ENCODE peak calls at places on chromosome X, in five cellular contexts. S is suprapubic skin, G is upper lobe of left lung, K is esophagus muscularis mucosa, F is A549. I is an unnamed sample.

GRCh38 chrX:68686684-68687045 is 39.2 kb downstream of the STARD8 start:
- DNase-seq in K (peak), F (peak), G (peak), S (no peak), I (no peak)

GRCh38 chrX:154051210-154051810 is 31.6 kb upstream of the IRAK1 start:
- DNase-seq in F (peak), K (no peak), S (peak), G (peak), I (peak)

GRCh38 chrX:43540318-43540717 is 115.8 kb upstream of the MAOA start:
- DNase-seq in S (no peak), G (no peak), F (no peak), K (no peak), I (no peak)

GRCh38 chrX:153600921-153601320 is 2.0 kb upstream of the CCNQ start:
- DNase-seq in K (no peak), F (no peak), S (no peak), G (no peak), I (no peak)

GRCh38 chrX:56738670-56739069 is 9.6 kb downstream of the NBDY start:
- DNase-seq in G (no peak), S (no peak), F (no peak), K (no peak), I (no peak)

GRCh38 chrX:37380920-37381319 is 31.8 kb downstream of the PRRG1 start:
- DNase-seq in F (peak), G (no peak), S (no peak), K (no peak), I (no peak)

GRCh38 chrX:148466292-148466691 is 34.1 kb upstream of the AFF2 start:
- DNase-seq in K (no peak), F (no peak), G (no peak), S (no peak), I (no peak)

GRCh38 chrX:22141061-22141460 is 108.9 kb downstream of the PHEX start:
- DNase-seq in K (no peak), G (no peak), S (no peak), F (no peak), I (no peak)

GRCh38 chrX:71228063-71228642 is 5.1 kb downstream of the GJB1 start:
- DNase-seq in K (no peak), G (no peak), F (no peak), S (no peak), I (no peak)

GRCh38 chrX:153966283-153966688 is 5.3 kb downstream of the HCFC1 start:
- DNase-seq in G (peak), S (no peak), F (no peak), K (no peak), I (no peak)

GRCh38 chrX:33132569-33132968 is 78.8 kb downstream of the DMD start:
- DNase-seq in G (no peak), F (no peak), K (no peak), S (no peak), I (no peak)

GRCh38 chrX:47186096-47186740 is 7.4 kb upstream of the UBA1 start:
- DNase-seq in K (no peak), G (no peak), S (no peak), F (no peak), I (no peak)

GRCh38 chrX:1425381-1425780 is 27.3 kb downstream of the ASMTL start:
- DNase-seq in K (no peak), G (no peak), S (peak), F (no peak), I (no peak)

GRCh38 chrX:130081421-130082045 is 28.8 kb downstream of the ELF4 start:
- DNase-seq in G (no peak), F (no peak), S (no peak), K (no peak), I (no peak)

GRCh38 chrX:78329486-78329885 is 2.1 kb upstream of the CYSLTR1 start:
- DNase-seq in S (no peak), F (no peak), G (no peak), K (no peak), I (no peak)

GRCh38 chrX:153925739-153926593 is at the start of gene ARHGAP4:
- DNase-seq in F (no peak), S (no peak), G (no peak), K (no peak), I (no peak)

GRCh38 chrX:49919617-49920016 is 2.8 kb upstream of the CLCN5 start:
- DNase-seq in F (peak), G (peak), S (peak), K (no peak), I (peak)

GRCh38 chrX:7109838-7110793 is 37.4 kb upstream of the STS start:
- DNase-seq in S (no peak), G (no peak), F (no peak), K (no peak), I (peak)

GRCh38 chrX:71814123-71814912 is 51.2 kb downstream of the CXorf49B start:
- DNase-seq in G (no peak), K (no peak), S (no peak), F (no peak), I (no peak)

GRCh38 chrX:109600114-109600710 is 24.8 kb downstream of the KCNE5 start:
- DNase-seq in K (no peak), F (no peak), S (no peak), G (no peak), I (peak)

GRCh38 chrX:24241822-24242648 is 71.8 kb downstream of the SUPT20HL2 start:
- DNase-seq in F (peak), S (no peak), G (no peak), K (no peak), I (peak)

GRCh38 chrX:42519666-42520231 is 258.2 kb downstream of the PPP1R2C start:
- DNase-seq in S (no peak), G (no peak), K (no peak), F (no peak), I (no peak)

GRCh38 chrX:53256446-53257041 is 24.8 kb downstream of the IQSEC2 start:
- DNase-seq in S (no peak), F (no peak), G (no peak), K (no peak), I (peak)

GRCh38 chrX:123788744-123789143 is 55.9 kb upstream of the THOC2 start:
- DNase-seq in K (no peak), F (no peak), S (no peak), G (no peak), I (no peak)

GRCh38 chrX:68889244-68889643 is 60.4 kb downstream of the EFNB1 start:
- DNase-seq in F (no peak), G (no peak), S (no peak), K (no peak), I (no peak)

GRCh38 chrX:4668802-4669536 is 955.5 kb upstream of the PRKX start:
- DNase-seq in F (no peak), S (no peak), K (no peak), G (no peak), I (no peak)

GRCh38 chrX:47644557-47645091 is 5.7 kb downstream of the ELK1 start:
- DNase-seq in G (no peak), K (no peak), S (no peak), F (peak), I (peak)

GRCh38 chrX:86047174-86047991 is at the start of gene CHM:
- DNase-seq in G (peak), S (peak), K (peak), F (peak), I (peak)

GRCh38 chrX:12958059-12958458 is 16.9 kb upstream of the TMSB4X start:
- DNase-seq in K (no peak), F (no peak), S (no peak), G (no peak), I (no peak)

GRCh38 chrX:70013483-70014222 is 36.1 kb downstream of the AWAT2 start:
- DNase-seq in S (no peak), F (no peak), G (no peak), K (no peak), I (no peak)

GRCh38 chrX:39445336-39445735 is 644.1 kb downstream of the MID1IP1 start:
- DNase-seq in K (no peak), S (no peak), F (no peak), G (no peak), I (no peak)

GRCh38 chrX:9586992-9587392 is 122.1 kb downstream of the TBL1X start:
- DNase-seq in K (no peak), S (no peak), G (no peak), F (no peak), I (peak)

GRCh38 chrX:136339702-136340101 is 38.9 kb downstream of the ADGRG4 start:
- DNase-seq in F (no peak), K (no peak), G (no peak), S (no peak), I (no peak)
- TF ChIP-seq EP300 in F (no peak), K (no peak), G (no peak), S (no peak), I (no peak)

GRCh38 chrX:41010188-41010846 is 74.9 kb upstream of the USP9X start:
- DNase-seq in F (peak), G (peak), S (peak), K (peak), I (peak)
- TF ChIP-seq EP300 in F (no peak), G (peak), S (no peak), K (peak), I (no peak)

GRCh38 chrX:20037182-20037581 is 46.3 kb upstream of the BCLAF3 start:
- DNase-seq in G (no peak), S (no peak), F (no peak), K (no peak), I (no peak)

GRCh38 chrX:20046864-20047263 is 56.0 kb upstream of the BCLAF3 start:
- DNase-seq in F (no peak), G (no peak), K (no peak), S (no peak), I (no peak)

GRCh38 chrX:20046270-20046669 is 55.4 kb upstream of the BCLAF3 start:
- DNase-seq in F (no peak), S (no peak), G (no peak), K (no peak), I (no peak)

GRCh38 chrX:20038966-20039365 is 48.1 kb upstream of the BCLAF3 start:
- DNase-seq in G (no peak), K (no peak), F (no peak), S (no peak), I (no peak)

DNA sequence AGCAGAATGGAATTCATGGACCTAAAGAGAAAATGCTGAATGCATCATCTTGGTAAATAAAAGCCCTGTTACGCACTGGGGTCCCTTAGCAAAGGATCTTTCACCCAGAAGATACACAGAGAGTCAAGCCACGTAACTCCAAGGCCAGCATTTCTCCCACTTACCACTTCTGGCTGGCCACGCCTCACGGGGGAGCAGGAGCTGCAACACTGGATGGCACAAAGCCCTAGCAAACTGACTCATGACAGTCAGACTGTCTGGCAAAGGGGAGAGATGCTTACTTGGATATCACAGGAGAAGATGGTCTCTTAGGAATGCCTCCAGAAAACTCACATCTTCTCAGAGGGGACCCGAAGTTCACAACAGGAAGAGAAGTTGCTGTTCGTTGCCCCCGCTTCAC is 51.4 kb upstream of the BCLAF3 start:
- DNase-seq in K (no peak), G (no peak), F (no peak), S (no peak), I (no peak)
- TF ChIP-seq EP300 in K (no peak), G (no peak), F (no peak), S (no peak), I (no peak)

DNA sequence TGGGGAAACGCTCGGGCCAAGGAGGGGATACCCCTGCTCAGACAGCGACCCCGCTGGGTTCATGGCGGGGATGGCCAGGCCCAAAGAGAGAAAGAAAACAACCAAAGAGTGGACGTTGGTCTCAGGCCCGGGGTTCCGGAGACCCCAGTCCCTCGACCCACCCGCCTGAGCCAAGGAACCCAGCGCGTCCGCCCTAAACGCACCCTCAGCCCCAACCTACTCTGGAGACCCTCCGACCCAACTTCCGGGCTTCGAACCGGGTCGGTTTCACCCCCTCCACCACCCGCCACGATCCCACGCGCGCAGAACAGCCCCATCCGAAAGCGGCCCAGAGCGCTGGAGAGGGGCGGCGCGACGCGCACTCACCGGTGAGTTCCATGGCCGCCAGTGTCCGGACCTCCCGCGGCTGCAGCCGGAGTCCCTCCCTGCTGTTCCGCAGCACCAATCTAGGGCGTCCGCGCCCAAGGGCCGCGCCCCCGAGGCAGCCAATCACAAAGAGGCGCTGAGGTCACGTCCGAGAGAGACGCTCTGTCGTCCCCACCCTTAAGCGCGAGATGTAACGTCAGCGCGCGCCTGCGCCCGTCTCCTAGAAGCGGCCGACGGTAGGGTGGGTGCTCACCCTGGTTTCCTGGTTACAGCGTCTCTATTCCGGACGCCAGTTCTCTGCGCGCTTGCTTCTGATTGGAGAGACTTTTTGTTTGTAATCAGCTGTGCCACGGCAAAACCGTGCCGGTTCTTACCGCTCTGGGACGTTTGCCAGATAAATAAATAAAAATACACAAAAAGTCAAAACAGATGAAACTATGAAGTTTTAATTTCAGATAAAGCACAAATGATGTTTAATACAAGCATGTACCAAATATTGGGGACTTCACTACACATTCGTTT is at the start of gene PIGA:
- DNase-seq in F (peak), G (peak), S (peak), K (peak), I (peak)
- TF ChIP-seq EP300 in F (no peak), G (no peak), S (no peak), K (no peak), I (no peak)

DNA sequence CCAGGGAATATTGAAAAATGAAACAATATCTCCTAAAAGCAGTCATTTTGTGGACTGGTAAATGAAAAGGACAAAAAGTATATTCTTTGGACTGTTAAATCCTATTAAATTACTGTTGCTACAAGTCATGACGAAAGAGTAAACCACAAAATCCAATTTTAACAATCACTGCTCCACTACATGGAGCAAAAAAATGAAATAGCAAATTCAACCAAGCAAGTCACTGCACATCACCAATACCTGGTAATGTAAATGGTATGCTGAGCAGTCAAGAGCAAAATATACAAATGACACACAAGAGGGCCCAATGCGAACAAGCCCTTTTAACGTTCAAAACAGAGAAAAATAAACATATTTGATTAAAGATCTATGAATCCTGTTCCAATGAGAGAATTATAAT is 126.2 kb downstream of the KLHL13 start:
- DNase-seq in G (no peak), S (no peak), K (no peak), F (no peak), I (no peak)
- TF ChIP-seq EP300 in G (no peak), S (no peak), K (no peak), F (no peak), I (no peak)

GRCh38 chrX:66150188-66150587 is 13.9 kb upstream of the HEPH start:
- DNase-seq in G (no peak), S (no peak), K (no peak), F (no peak), I (no peak)
- TF ChIP-seq EP300 in G (no peak), S (no peak), K (no peak), F (no peak), I (no peak)